ENCODE peak calls at places on chromosomes 12 and 14, in six cellular contexts. E is GM10248, U is cardiac fibroblast, J is AG09309, A is WERI-Rb-1, B is neural progenitor cell. P is an unnamed sample.

GRCh38 chr12:107241421-107241820 is 148.1 kb upstream of the CRY1 start:
- DNase-seq in E (no peak), U (no peak), J (no peak), A (no peak), B (no peak), P (no peak)

GRCh38 chr12:26119391-26119981 is 5.4 kb downstream of the BHLHE41 start:
- DNase-seq in E (no peak), U (peak), J (no peak), A (peak), B (peak), P (no peak)

GRCh38 chr12:26451763-26452162 is 256.4 kb downstream of the SSPN start:
- DNase-seq in E (no peak), U (no peak), J (no peak), A (no peak), B (no peak), P (no peak)

GRCh38 chr12:81245458-81245857 is 167.6 kb downstream of the ACSS3 start:
- DNase-seq in E (no peak), U (no peak), J (no peak), A (no peak), B (no peak), P (no peak)

GRCh38 chr12:119780786-119781434 is 96.2 kb downstream of the CIT start:
- DNase-seq in E (no peak), U (peak), J (no peak), A (peak), B (peak), P (no peak)

GRCh38 chr12:63918788-63919300 is 74.3 kb downstream of the SRGAP1 start:
- DNase-seq in E (no peak), U (peak), J (peak), A (no peak), B (no peak), P (no peak)

GRCh38 chr14:68978550-68978911 is 571 bp downstream of the ACTN1 start:
- DNase-seq in E (no peak), U (peak), J (no peak), A (peak), B (peak), P (no peak)

GRCh38 chr12:132160016-132160415 is 15.8 kb downstream of the NOC4L start:
- DNase-seq in E (no peak), U (no peak), J (no peak), A (peak), B (no peak), P (peak)

GRCh38 chr12:117966511-117966910 is 2.3 kb downstream of the KSR2 start:
- DNase-seq in E (no peak), U (no peak), J (no peak), A (no peak), B (no peak), P (no peak)

GRCh38 chr12:93563807-93564538 is 8.5 kb upstream of the SOCS2 start:
- DNase-seq in E (peak), U (peak), J (no peak), A (no peak), B (peak), P (no peak)

GRCh38 chr12:115871714-115872113 is 405.8 kb downstream of the MED13L start:
- DNase-seq in E (peak), U (peak), J (no peak), A (peak), B (peak), P (no peak)

GRCh38 chr12:94545937-94546771 is 86.5 kb upstream of the CEP83 start:
- DNase-seq in E (peak), U (peak), J (peak), A (peak), B (peak), P (no peak)

GRCh38 chr12:105706973-105707334 is 376.5 kb downstream of the C12orf75 start:
- DNase-seq in E (no peak), U (no peak), J (no peak), A (no peak), B (no peak), P (no peak)

GRCh38 chr14:54807881-54808280 is 94.7 kb downstream of the GCH1 start:
- DNase-seq in E (no peak), U (no peak), J (no peak), A (no peak), B (no peak), P (no peak)

GRCh38 chr12:108939594-108939993 is 59.7 kb downstream of the DAO start:
- DNase-seq in E (no peak), U (peak), J (no peak), A (peak), B (peak), P (no peak)

GRCh38 chr12:22935501-22935900 is 310.5 kb downstream of the ETNK1 start:
- DNase-seq in E (no peak), U (no peak), J (no peak), A (no peak), B (no peak), P (no peak)

GRCh38 chr12:127964717-127965116 is 302.3 kb upstream of the TMEM132C start:
- DNase-seq in E (no peak), U (no peak), J (no peak), A (no peak), B (no peak), P (no peak)

GRCh38 chr12:1881936-1882335 is 36.5 kb downstream of the CACNA2D4 start:
- DNase-seq in E (no peak), U (no peak), J (no peak), A (no peak), B (no peak), P (no peak)

GRCh38 chr14:88013750-88014349 is 8.9 kb downstream of the GPR65 start:
- DNase-seq in E (peak), U (peak), J (no peak), A (peak), B (peak), P (peak)

GRCh38 chr12:103542078-103542477 is 45.0 kb upstream of the STAB2 start:
- DNase-seq in E (no peak), U (no peak), J (no peak), A (no peak), B (no peak), P (no peak)

GRCh38 chr12:95820096-95820703 is 29.6 kb upstream of the NTN4 start:
- DNase-seq in E (no peak), U (peak), J (no peak), A (peak), B (peak), P (no peak)

GRCh38 chr14:63852817-63853730 is at the start of gene SYNE2:
- DNase-seq in E (peak), U (peak), J (no peak), A (peak), B (peak), P (no peak)

GRCh38 chr12:45731376-45731775 is 1.9 kb downstream of the ARID2 start:
- DNase-seq in E (no peak), U (no peak), J (no peak), A (no peak), B (peak), P (no peak)

GRCh38 chr14:74954232-74954946 is 1.0 kb downstream of the PGF start:
- DNase-seq in E (no peak), U (no peak), J (no peak), A (peak), B (peak), P (no peak)

GRCh38 chr12:82176761-82177490 is 181.3 kb downstream of the CCDC59 start:
- DNase-seq in E (no peak), U (no peak), J (no peak), A (no peak), B (no peak), P (no peak)

GRCh38 chr12:14194572-14194971 is 170.9 kb upstream of the ATF7IP start:
- DNase-seq in E (no peak), U (no peak), J (no peak), A (no peak), B (no peak), P (no peak)

GRCh38 chr14:77580964-77581505 is 35.4 kb downstream of the SPTLC2 start:
- DNase-seq in E (peak), U (peak), J (peak), A (no peak), B (no peak), P (no peak)

GRCh38 chr12:103821773-103822172 is 19.3 kb downstream of the NT5DC3 start:
- DNase-seq in E (no peak), U (no peak), J (no peak), A (no peak), B (no peak), P (no peak)

GRCh38 chr12:1796515-1797010 is 23.8 kb upstream of the LRTM2 start:
- DNase-seq in E (peak), U (peak), J (no peak), A (no peak), B (no peak), P (peak)

GRCh38 chr12:49887536-49888401 is 15.9 kb downstream of the FAIM2 start:
- DNase-seq in E (no peak), U (no peak), J (no peak), A (no peak), B (no peak), P (no peak)

GRCh38 chr12:104303538-104304151 is at the start of gene EID3:
- DNase-seq in E (peak), U (peak), J (no peak), A (no peak), B (peak), P (peak)

GRCh38 chr12:44654641-44655625 is 221.2 kb downstream of the NELL2 start:
- DNase-seq in E (no peak), U (no peak), J (no peak), A (no peak), B (peak), P (no peak)

GRCh38 chr14:89617471-89618291 is 200.6 kb upstream of the FOXN3 start:
- DNase-seq in E (peak), U (peak), J (peak), A (no peak), B (peak), P (peak)

GRCh38 chr12:125533434-125534029 is 468.3 kb downstream of the AACS start:
- DNase-seq in E (peak), U (no peak), J (no peak), A (peak), B (peak), P (no peak)

GRCh38 chr12:120388711-120389431 is 19.9 kb upstream of the MSI1 start:
- DNase-seq in E (no peak), U (no peak), J (no peak), A (no peak), B (peak), P (no peak)

GRCh38 chr12:117236456-117237001 is 46.3 kb upstream of the FBXO21 start:
- DNase-seq in E (peak), U (peak), J (peak), A (peak), B (peak), P (peak)

GRCh38 chr12:68885381-68885780 is 47.6 kb downstream of the CPM start:
- DNase-seq in E (no peak), U (no peak), J (no peak), A (no peak), B (no peak), P (no peak)

GRCh38 chr14:94019329-94019728 is 6.8 kb upstream of the OTUB2 start:
- DNase-seq in E (no peak), U (no peak), J (no peak), A (no peak), B (no peak), P (no peak)

GRCh38 chr14:88682495-88683114 is 110.1 kb downstream of the EML5 start:
- DNase-seq in E (no peak), U (no peak), J (no peak), A (no peak), B (peak), P (no peak)

GRCh38 chr14:60512952-60513554 is 4.1 kb downstream of the SIX6 start:
- DNase-seq in E (no peak), U (no peak), J (no peak), A (no peak), B (peak), P (no peak)

GRCh38 chr14:60515244-60515695 is 6.3 kb downstream of the SIX6 start:
- DNase-seq in E (no peak), U (no peak), J (no peak), A (no peak), B (no peak), P (no peak)

GRCh38 chr14:60510976-60511599 is 2.1 kb downstream of the SIX6 start:
- DNase-seq in E (no peak), U (no peak), J (no peak), A (no peak), B (peak), P (no peak)

GRCh38 chr14:60515696-60516284 is 6.8 kb downstream of the SIX6 start:
- DNase-seq in E (peak), U (no peak), J (no peak), A (no peak), B (peak), P (no peak)

DNA sequence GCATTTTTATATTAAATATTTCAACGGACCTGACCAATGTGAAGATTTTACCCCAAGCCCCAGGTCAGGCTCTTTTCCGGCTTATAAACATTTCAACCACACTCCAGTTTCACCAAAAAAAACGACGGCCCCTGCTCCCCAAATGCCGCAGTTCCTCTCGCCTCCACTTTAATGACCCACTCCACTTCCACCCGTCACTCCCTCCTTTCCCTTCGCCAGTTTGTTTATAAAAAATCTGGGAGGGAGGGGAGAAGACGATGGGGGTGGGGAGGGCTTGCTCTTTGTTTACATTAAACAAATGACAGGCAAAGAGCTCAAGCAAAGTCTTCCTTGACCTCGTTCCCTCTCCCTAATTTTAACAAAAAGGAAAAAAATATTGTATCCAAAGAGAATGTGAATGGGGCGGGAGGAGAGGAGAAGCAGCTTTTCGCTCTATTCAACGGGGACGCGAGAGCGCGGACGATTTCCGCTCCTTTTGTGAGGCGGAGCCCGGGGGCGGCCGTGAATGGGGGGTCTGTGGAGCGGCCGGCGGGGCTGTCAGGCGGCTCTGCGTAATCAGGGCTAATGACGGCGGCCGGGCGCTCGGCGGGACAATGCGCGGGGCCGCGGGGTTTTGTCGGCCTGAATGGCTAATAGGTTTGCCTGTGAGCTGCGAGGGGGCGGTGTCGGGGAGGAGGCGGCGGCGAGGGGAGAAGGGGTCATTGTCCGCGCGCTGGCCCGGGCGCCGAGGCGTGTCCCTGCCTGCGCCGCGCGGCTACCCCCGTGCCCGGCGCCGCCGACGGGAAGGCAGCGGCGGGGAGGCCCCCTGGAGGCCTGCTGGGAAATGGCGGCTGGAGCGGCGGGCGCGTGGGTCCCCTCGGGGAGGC is 5.7 kb downstream of the SIX6 start:
- DNase-seq in E (peak), U (peak), J (no peak), A (peak), B (peak), P (no peak)
- TF ChIP-seq CTCF in E (peak), U (no peak), J (peak), A (peak), B (peak), P (peak)

GRCh38 chr14:30331030-30331429 is 227.9 kb upstream of the G2E3 start:
- DNase-seq in E (no peak), U (no peak), J (no peak), A (no peak), B (no peak), P (no peak)

GRCh38 chr14:30332374-30332773 is 226.6 kb upstream of the G2E3 start:
- DNase-seq in E (no peak), U (no peak), J (no peak), A (no peak), B (no peak), P (no peak)

GRCh38 chr14:30333934-30334333 is 225.0 kb upstream of the G2E3 start:
- DNase-seq in E (no peak), U (no peak), J (no peak), A (no peak), B (no peak), P (no peak)

GRCh38 chr14:30330452-30330851 is 228.5 kb upstream of the G2E3 start:
- DNase-seq in E (no peak), U (peak), J (no peak), A (no peak), B (no peak), P (no peak)
- TF ChIP-seq CTCF in E (no peak), U (peak), J (peak), A (no peak), B (peak), P (peak)

GRCh38 chr14:101635238-101636080 is 74.2 kb downstream of the DIO3 start:
- DNase-seq in E (no peak), U (no peak), J (no peak), A (no peak), B (no peak), P (no peak)
- TF ChIP-seq CTCF in E (no peak), U (no peak), J (no peak), A (no peak), B (no peak), P (no peak)

GRCh38 chr12:124368421-124369032 is 73.6 kb downstream of the RFLNA start:
- DNase-seq in E (no peak), U (no peak), J (no peak), A (no peak), B (no peak), P (no peak)
- TF ChIP-seq CTCF in E (no peak), U (no peak), J (no peak), A (no peak), B (no peak), P (no peak)

DNA sequence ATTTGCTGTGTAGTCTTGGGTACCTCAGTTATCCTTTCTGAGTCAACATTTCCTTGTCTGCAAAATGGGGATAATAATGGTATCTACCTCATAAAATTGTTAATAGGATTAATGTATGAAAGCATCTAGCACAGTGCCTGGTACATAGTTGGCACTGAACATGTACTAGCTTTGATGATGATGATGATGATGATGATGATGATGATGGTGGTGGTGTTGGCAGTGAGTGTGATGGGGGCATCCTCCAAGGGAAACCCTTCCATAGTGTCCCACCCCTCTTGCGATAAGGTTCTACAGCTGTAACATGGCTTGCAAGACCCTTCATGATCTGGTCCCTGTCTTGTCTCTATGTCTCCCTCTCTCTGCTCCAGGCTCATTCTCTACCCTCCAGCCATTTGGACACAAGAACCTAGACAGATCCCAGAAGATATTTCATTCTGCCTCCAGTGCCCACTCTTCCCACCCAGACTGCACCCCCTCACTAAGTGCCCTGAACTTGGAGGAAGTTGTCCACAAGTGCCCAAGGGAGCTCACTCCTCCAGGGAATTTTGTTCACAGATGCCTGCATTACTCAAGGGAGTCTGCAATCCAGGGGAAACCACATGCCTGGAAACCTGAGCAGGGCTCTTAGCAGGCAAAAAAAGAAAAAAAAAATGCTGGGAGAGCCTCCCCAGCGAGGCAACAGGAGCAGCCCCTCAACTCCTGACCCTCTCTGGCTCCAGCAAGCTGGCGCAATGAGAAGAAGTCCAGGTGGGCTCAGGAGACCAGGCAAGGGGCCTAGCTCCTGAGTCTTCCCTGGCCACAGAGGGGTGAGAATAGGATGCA is 10.1 kb upstream of the BDKRB1 start:
- DNase-seq in E (no peak), U (no peak), J (peak), A (no peak), B (no peak), P (no peak)
- TF ChIP-seq CTCF in E (no peak), U (no peak), J (peak), A (no peak), B (no peak), P (no peak)

GRCh38 chr14:24735984-24736630 is 102.1 kb upstream of the GZMB start:
- DNase-seq in E (no peak), U (no peak), J (no peak), A (no peak), B (no peak), P (no peak)

GRCh38 chr14:24734917-24735500 is 101.0 kb upstream of the GZMB start:
- DNase-seq in E (no peak), U (peak), J (peak), A (peak), B (peak), P (no peak)
- TF ChIP-seq CTCF in E (peak), U (peak), J (peak), A (peak), B (peak), P (peak)

DNA sequence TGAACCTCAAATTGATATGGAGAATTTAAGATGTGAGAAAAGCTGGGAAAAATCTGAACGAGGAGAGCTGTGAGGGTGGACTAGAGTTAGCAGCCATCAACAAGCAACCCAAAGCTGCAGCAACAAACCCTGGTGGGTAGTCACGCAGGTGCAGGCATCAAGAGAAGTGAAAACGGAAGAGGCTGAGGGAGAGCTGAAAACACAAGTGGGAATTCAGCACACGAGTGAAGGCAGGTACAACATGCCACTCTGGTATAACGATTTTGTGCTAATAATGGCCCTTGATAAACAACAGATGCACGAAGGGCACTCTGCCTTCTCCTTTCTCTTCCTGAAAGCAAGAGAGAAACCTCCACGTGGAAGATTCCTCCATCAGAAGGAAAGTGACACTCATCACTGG is 11.5 kb downstream of the TCL1B start:
- DNase-seq in E (peak), U (no peak), J (no peak), A (no peak), B (no peak), P (no peak)
- TF ChIP-seq CTCF in E (no peak), U (no peak), J (no peak), A (no peak), B (no peak), P (no peak)

GRCh38 chr14:24392327-24393098 is 6.3 kb upstream of the NYNRIN start:
- DNase-seq in E (no peak), U (peak), J (no peak), A (no peak), B (no peak), P (no peak)
- TF ChIP-seq CTCF in E (no peak), U (peak), J (no peak), A (no peak), B (no peak), P (no peak)

GRCh38 chr14:21535545-21536394 is 9.6 kb upstream of the SALL2 start:
- DNase-seq in E (no peak), U (no peak), J (no peak), A (no peak), B (no peak), P (no peak)
- TF ChIP-seq CTCF in E (no peak), U (no peak), J (no peak), A (no peak), B (no peak), P (no peak)

P was measured in CD14-positive monocyte.